ENCODE peak calls at places on chromosomes 13 and 19, in four cellular contexts. R is HepG2, H is HCT116, F is H1. G is an unnamed sample.

GRCh38 chr19:10226376-10227214 is 4.5 kb downstream of the S1PR2 start:
- DNase-seq in H (no peak), F (no peak), R (no peak), G (no peak)

GRCh38 chr13:44470623-44471562 is 97.3 kb downstream of the SERP2 start:
- DNase-seq in R (peak; percentile 29), F (no peak), H (peak; percentile 35), G (peak; percentile 5)

GRCh38 chr13:79457948-79458347 is 23.0 kb upstream of the NDFIP2 start:
- DNase-seq in H (no peak), R (no peak), F (no peak), G (peak; percentile 25)

GRCh38 chr13:95956589-95957148 is 96.5 kb downstream of the UGGT2 start:
- DNase-seq in R (no peak), F (no peak), H (no peak), G (no peak)

GRCh38 chr13:94595006-94595942 is 678 bp downstream of the TGDS start:
- DNase-seq in F (no peak), R (no peak), H (no peak), G (peak; percentile 14)

GRCh38 chr13:25429466-25429865 is 57.7 kb downstream of the ATP8A2 start:
- DNase-seq in H (no peak), R (no peak), F (no peak), G (no peak)

GRCh38 chr19:46016426-46017094 is 6.3 kb downstream of the PGLYRP1 start:
- DNase-seq in F (no peak), H (peak; percentile 45), R (peak; percentile 43), G (peak; percentile 92)

GRCh38 chr13:113077566-113077952 is 28.0 kb upstream of the F7 start:
- DNase-seq in R (no peak), F (no peak), H (no peak), G (no peak)

GRCh38 chr13:21475115-21475514 is 16.0 kb upstream of the ZDHHC20 start:
- DNase-seq in H (no peak), R (no peak), F (no peak), G (no peak)

GRCh38 chr19:32241957-32242710 is 103.3 kb upstream of the ZNF507 start:
- DNase-seq in H (no peak), F (no peak), R (no peak), G (no peak)

GRCh38 chr13:63605962-63606361 is 2190.3 kb upstream of the PCDH20 start:
- DNase-seq in H (no peak), F (no peak), R (no peak), G (no peak)

GRCh38 chr13:77521595-77522367 is 13.7 kb upstream of the SCEL start:
- DNase-seq in F (peak; percentile 17), R (no peak), H (no peak), G (no peak)

GRCh38 chr19:52200044-52200443 is 10.2 kb downstream of the PPP2R1A start:
- DNase-seq in R (no peak), F (no peak), H (no peak), G (no peak)

GRCh38 chr13:40341501-40341900 is 324.9 kb downstream of the FOXO1 start:
- DNase-seq in F (no peak), H (no peak), R (no peak), G (no peak)

GRCh38 chr13:59356607-59357006 is 807.1 kb downstream of the DIAPH3 start:
- DNase-seq in R (no peak), F (no peak), H (no peak), G (no peak)

GRCh38 chr19:38079926-38080380 is 144.1 kb downstream of the DPF1 start:
- DNase-seq in R (peak; percentile 68), H (no peak), F (no peak), G (no peak)

GRCh38 chr13:110254751-110255553 is 52.0 kb downstream of the COL4A1 start:
- DNase-seq in H (no peak), F (no peak), R (no peak), G (no peak)

GRCh38 chr19:1948676-1949075 is 7.7 kb downstream of the CSNK1G2 start:
- DNase-seq in R (no peak), F (no peak), H (no peak), G (no peak)

GRCh38 chr19:40521276-40521675 is 54.5 kb downstream of the SPTBN4 start:
- DNase-seq in F (no peak), H (no peak), R (peak; percentile 39), G (no peak)
- TF ChIP-seq POLR2A in F (no peak), H (no peak), R (no peak), G (no peak)

GRCh38 chr19:376111-376470 is 31.5 kb upstream of the MIER2 start:
- DNase-seq in H (no peak), F (no peak), R (no peak), G (no peak)

GRCh38 chr19:379796-380195 is 29.2 kb downstream of the C2CD4C start:
- DNase-seq in R (no peak), F (no peak), H (no peak), G (no peak)

GRCh38 chr19:378706-379105 is 30.2 kb downstream of the C2CD4C start:
- DNase-seq in H (no peak), R (no peak), F (no peak), G (no peak)

GRCh38 chr19:375395-376110 is 31.0 kb upstream of the MIER2 start:
- DNase-seq in H (no peak), R (no peak), F (no peak), G (no peak)

DNA sequence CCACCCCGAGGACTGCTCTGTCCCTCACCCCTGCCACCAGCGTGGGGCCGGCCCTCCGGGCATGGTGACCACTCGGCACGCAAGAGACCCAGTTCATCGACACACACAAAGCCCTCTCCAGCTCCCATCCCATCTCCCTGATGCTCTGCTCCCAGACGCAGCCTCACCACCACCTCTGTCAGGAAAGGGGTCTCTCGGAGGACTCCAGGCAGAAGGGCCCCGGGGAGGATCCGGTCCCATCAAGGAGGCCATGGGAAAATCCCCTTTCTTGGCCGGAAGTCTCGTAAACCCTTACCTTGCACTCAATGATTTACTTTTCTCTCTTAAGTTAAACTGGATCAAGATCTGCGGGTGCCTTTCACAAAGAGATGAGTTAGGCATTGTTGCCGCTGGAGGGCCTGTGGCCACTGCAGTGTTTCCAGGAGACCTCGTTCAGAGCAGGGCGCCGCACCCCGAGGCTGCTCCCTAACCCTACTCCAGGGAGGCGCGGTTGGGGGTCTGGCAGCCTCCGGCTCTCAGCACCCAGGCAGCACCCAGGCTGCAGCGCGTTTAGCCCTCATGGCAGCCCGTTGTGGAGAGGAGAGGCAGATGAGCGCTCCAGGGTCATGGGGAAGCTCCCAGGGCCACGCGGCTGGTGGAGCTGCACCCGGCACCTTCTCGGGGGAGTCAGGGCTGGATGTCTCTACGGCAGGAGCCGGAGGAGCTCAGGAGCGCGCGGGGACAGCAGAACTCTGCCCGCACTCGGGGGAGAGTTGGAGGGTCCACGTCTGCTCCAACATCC is 31.0 kb downstream of the C2CD4C start:
- DNase-seq in F (no peak), R (no peak), H (no peak), G (no peak)
- TF ChIP-seq FOSL1 in F (no peak), R (no peak), H (no peak), G (no peak)

DNA sequence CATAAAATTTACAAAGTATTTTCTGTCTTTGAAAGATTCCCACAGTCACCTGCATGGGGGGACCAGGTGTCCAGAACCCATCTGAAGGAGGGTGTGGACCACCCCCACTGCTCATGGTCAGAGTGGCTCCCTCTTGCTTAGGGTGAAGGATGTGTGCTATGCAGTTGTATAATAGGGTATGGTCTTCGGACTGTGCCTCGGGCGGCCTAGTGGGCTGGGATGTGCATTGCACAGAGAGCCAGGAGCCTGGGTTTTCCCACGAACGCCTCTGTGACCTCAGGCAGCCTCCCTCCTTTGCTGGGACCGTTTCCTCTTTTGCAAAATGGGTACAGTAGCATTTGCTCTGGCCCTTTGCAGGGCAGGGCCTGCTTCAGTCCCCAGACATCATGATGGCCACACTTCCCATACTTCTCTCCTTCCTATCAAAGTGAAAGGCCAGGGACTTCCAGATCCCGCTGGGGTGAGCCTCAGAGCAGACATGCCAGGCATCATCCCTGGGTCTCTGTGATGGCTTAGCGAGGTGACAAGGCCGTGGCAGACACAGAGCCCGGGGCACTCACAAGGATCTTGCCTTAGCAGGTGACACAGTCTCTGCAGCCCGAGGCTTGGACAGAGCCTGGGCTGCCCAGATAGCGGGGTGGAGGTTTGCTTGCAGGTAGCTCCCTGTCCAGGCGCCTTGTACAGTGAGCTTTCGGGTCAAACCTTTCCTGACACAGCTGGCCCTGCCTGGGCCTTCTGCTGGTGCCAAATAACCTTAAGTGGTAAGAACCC is 59.4 kb upstream of the ZNF536 start:
- DNase-seq in R (no peak), H (no peak), F (no peak), G (no peak)
- TF ChIP-seq SIN3A in R (no peak), H (no peak), F (no peak), G (no peak)

DNA sequence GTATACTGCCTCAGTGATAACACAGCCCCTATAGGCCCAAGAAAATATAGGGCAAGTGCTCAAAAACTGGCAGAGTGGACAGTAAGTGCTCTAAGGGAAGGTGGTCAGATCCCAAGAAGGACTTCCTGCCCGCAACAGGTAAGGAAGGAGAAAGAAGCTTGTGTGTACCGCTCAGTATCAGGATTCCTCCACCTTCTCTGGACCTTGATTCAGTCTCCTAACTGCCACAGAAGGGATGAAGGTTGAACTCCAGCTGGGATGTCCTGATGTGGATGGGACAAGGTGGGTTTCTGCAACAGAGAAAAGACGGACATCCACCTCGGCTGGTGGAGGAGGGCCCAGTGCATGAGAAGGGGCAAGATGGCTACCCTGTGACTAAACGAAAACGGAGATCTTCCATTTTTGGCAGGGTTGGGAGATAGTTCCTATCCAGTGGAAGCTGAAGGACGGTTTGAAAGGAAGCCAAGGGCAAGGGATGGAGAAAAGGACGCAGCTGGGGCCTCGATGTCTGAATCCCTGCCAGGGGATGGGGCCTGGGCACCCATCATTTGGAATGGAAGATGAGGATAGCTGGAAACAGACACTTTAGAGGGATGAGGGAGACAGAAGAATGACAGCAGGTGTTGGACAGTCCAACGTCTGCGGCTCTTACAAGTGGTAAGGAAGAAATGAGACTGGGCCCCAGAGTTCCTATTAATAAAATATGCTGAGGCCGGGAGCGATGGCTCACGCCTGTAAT is 1.3 kb upstream of the ATF5 start:
- DNase-seq in H (no peak), R (no peak), F (no peak), G (no peak)
- TF ChIP-seq POLR2A in H (no peak), R (no peak), F (no peak), G (no peak)

GRCh38 chr13:27852491-27852890 is 60.2 kb downstream of the GSX1 start:
- DNase-seq in R (no peak), H (no peak), F (no peak), G (no peak)

GRCh38 chr13:27853345-27853744 is 61.1 kb downstream of the GSX1 start:
- DNase-seq in F (no peak), R (no peak), H (no peak), G (no peak)

GRCh38 chr13:27853871-27854270 is 61.6 kb downstream of the GSX1 start:
- DNase-seq in R (no peak), F (no peak), H (no peak), G (no peak)

GRCh38 chr13:27851049-27851448 is 58.8 kb downstream of the GSX1 start:
- DNase-seq in F (no peak), R (no peak), H (no peak), G (no peak)

DNA sequence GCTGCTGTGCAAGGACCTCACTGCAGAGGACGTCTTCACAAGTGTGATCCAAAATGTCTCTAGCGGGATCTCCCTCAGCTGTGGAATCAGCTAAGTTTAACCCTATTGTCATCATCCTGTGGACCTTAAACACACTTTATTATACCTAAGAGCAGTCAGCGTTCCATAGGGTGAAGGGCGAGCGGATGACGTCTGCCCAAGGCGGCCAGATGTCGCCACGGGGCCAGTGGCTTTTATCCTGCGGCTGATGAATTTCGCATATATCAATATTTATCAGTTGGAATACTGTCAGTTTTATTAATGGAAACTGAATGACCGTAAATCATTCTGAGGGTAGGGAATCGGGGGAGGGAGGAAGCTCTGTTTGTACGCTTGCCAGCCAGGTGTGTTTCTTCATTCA is 59.2 kb downstream of the GSX1 start:
- DNase-seq in R (no peak), H (no peak), F (no peak), G (no peak)
- TF ChIP-seq FOSL1 in R (no peak), H (no peak), F (no peak), G (no peak)

GRCh38 chr13:107289540-107289939 is 721.6 kb upstream of the ARGLU1 start:
- DNase-seq in F (no peak), H (no peak), R (no peak), G (no peak)

GRCh38 chr13:107284168-107284567 is 716.2 kb upstream of the ARGLU1 start:
- DNase-seq in F (no peak), H (no peak), R (no peak), G (no peak)
- TF ChIP-seq SIN3A in F (no peak), H (no peak), R (no peak), G (no peak)

G was measured in K562.